ENCODE peak calls at places on chromosomes 1 and 21, in eight cellular contexts. N is hepatocyte, Z is AG09319, M is fibroblast of the conjunctiva, G is fibroblast of pulmonary artery, R is M059J, F is foreskin melanocyte, Y is iris pigment epithelial cell. D is an unnamed sample.

GRCh38 chr1:202619528-202619927 is 90.7 kb downstream of the SYT2 start:
- DNase-seq in Y (no peak), F (no peak), N (no peak), R (no peak), M (no peak), G (no peak), Z (no peak), D (no peak)

GRCh38 chr1:168007691-168008090 is 70.8 kb upstream of the MPC2 start:
- DNase-seq in R (no peak), Y (no peak), G (no peak), F (no peak), M (no peak), N (no peak), Z (no peak), D (no peak)

GRCh38 chr21:33234618-33235520 is 5.1 kb downstream of the IFNAR2 start:
- DNase-seq in Z (no peak), G (no peak), R (no peak), F (no peak), N (no peak), Y (no peak), M (no peak), D (peak; percentile 4)

GRCh38 chr1:66400660-66401059 is 133.3 kb upstream of the SGIP1 start:
- DNase-seq in N (no peak), R (no peak), Y (no peak), F (no peak), M (no peak), G (no peak), Z (no peak), D (no peak)

GRCh38 chr1:196527941-196528340 is 80.3 kb downstream of the KCNT2 start:
- DNase-seq in Y (peak; percentile 58), R (peak; percentile 30), G (no peak), N (no peak), Z (no peak), M (peak; percentile 9), F (no peak), D (no peak)

GRCh38 chr1:116710326-116711060 is 43.0 kb upstream of the IGSF3 start:
- DNase-seq in Z (no peak), F (no peak), M (no peak), N (no peak), G (no peak), R (no peak), Y (no peak), D (no peak)

GRCh38 chr1:156480411-156481192 is 20.0 kb downstream of the MEF2D start:
- DNase-seq in Y (no peak), F (no peak), M (no peak), N (peak; percentile 62), R (no peak), G (no peak), Z (no peak), D (no peak)

GRCh38 chr1:78650114-78650513 is 483 bp downstream of the IFI44 start:
- DNase-seq in Y (peak; percentile 26), M (no peak), F (no peak), R (peak; percentile 52), N (no peak), G (peak; percentile 17), Z (no peak), D (no peak)

GRCh38 chr1:203034422-203035110 is 8.3 kb downstream of the PPFIA4 start:
- DNase-seq in Y (no peak), F (no peak), G (no peak), Z (no peak), N (no peak), R (no peak), M (no peak), D (no peak)

GRCh38 chr1:54650417-54650816 is 8.8 kb downstream of the MROH7 start:
- DNase-seq in N (no peak), R (no peak), M (no peak), Z (no peak), Y (no peak), F (no peak), G (no peak), D (no peak)

GRCh38 chr1:203537806-203538464 is 44.0 kb downstream of the OPTC start:
- DNase-seq in Z (no peak), N (peak; percentile 82), Y (peak; percentile 79), R (peak; percentile 64), M (no peak), G (peak; percentile 81), F (no peak), D (peak; percentile 86)

GRCh38 chr1:179003474-179004066 is 22.1 kb upstream of the FAM20B start:
- DNase-seq in R (no peak), F (no peak), N (no peak), Z (no peak), Y (no peak), G (no peak), M (no peak), D (no peak)

GRCh38 chr1:85654066-85654782 is 54.0 kb downstream of the ZNHIT6 start:
- DNase-seq in Y (peak; percentile 72), G (peak; percentile 35), R (peak; percentile 61), Z (no peak), F (peak; percentile 4), M (no peak), N (no peak), D (no peak)

GRCh38 chr1:43199093-43199726 is 27.1 kb downstream of the CFAP57 start:
- DNase-seq in N (no peak), R (no peak), Z (no peak), F (no peak), M (no peak), G (no peak), Y (no peak), D (no peak)

GRCh38 chr1:92366045-92366405 is 67.2 kb downstream of the RPAP2 start:
- DNase-seq in G (no peak), M (no peak), N (no peak), F (no peak), Y (no peak), Z (no peak), R (no peak), D (no peak)

GRCh38 chr1:36112823-36113222 is 12.2 kb downstream of the COL8A2 start:
- DNase-seq in M (no peak), F (no peak), R (no peak), N (no peak), Y (no peak), G (no peak), Z (no peak), D (no peak)

GRCh38 chr21:44255519-44255981 is 6.1 kb downstream of the DNMT3L start:
- DNase-seq in Z (no peak), R (no peak), F (no peak), Y (no peak), G (peak; percentile 16), N (peak; percentile 17), M (no peak), D (no peak)

GRCh38 chr1:95406279-95406678 is 172.3 kb downstream of the RWDD3 start:
- DNase-seq in Y (no peak), Z (no peak), G (no peak), F (no peak), N (no peak), M (no peak), R (no peak), D (no peak)

GRCh38 chr1:223741861-223742260 is 29.5 kb downstream of the CAPN2 start:
- DNase-seq in F (no peak), N (no peak), R (no peak), Y (peak; percentile 88), G (peak; percentile 35), Z (no peak), M (no peak), D (no peak)

GRCh38 chr1:247056071-247056470 is 22.5 kb downstream of the ZNF670 start:
- DNase-seq in N (no peak), G (peak; percentile 4), M (no peak), R (no peak), F (no peak), Z (no peak), Y (peak; percentile 80), D (no peak)